ENCODE peak calls at places on chromosomes 5 and 9, in eight cellular contexts. I is GM23248; T is neuronal stem cell; L is stimulated activated CD4-positive, alpha-beta T cell treated with anti-CD3 and anti-CD28 coated beads, Interleukin-2, amount 100 ng/mL, for 4 hours; J is A172; R is retinal pigment epithelial cell; U is CD4-positive, alpha-beta memory T cell; X is pulmonary artery endothelial cell. B is an unnamed sample.

GRCh38 chr9:112558476-112558875 is 71.8 kb downstream of the KIAA1958 start:
- DNase-seq in T (no peak), I (peak; percentile 87), X (no peak), U (no peak), L (no peak), J (peak; percentile 65), R (no peak), B (no peak)

GRCh38 chr9:71130521-71130920 is 9.1 kb upstream of the TRPM3 start:
- DNase-seq in X (no peak), T (no peak), I (no peak), L (no peak), U (no peak), R (no peak), J (no peak), B (no peak)

GRCh38 chr9:72149231-72149975 is at the start of gene GDA:
- DNase-seq in L (no peak), U (no peak), T (peak; percentile 24), I (peak; percentile 10), X (no peak), J (no peak), R (no peak), B (peak; percentile 8)

GRCh38 chr5:112586596-112587062 is 151.1 kb upstream of the APC start:
- DNase-seq in L (no peak), T (no peak), I (no peak), R (no peak), X (no peak), J (no peak), U (no peak), B (no peak)

GRCh38 chr9:109467936-109468335 is 30.2 kb downstream of the PTPN3 start:
- DNase-seq in J (no peak), I (no peak), T (no peak), X (peak; percentile 67), U (no peak), R (peak; percentile 19), L (no peak), B (no peak)

GRCh38 chr5:151757233-151758140 is 944 bp downstream of the ATOX1 start:
- DNase-seq in I (peak; percentile 61), U (peak; percentile 69), J (no peak), X (no peak), L (peak; percentile 16), R (no peak), T (no peak), B (no peak)

GRCh38 chr9:127183814-127184582 is 61.6 kb upstream of the ANGPTL2 start:
- DNase-seq in R (peak; percentile 51), X (peak; percentile 64), I (peak; percentile 89), L (no peak), J (no peak), T (no peak), U (no peak), B (peak; percentile 91)

GRCh38 chr9:36855443-36856315 is 178.4 kb downstream of the PAX5 start:
- DNase-seq in L (no peak), X (no peak), T (no peak), R (no peak), I (peak; percentile 17), U (no peak), J (peak; percentile 52), B (peak; percentile 50)

GRCh38 chr9:91421022-91421765 is 2.4 kb downstream of the NFIL3 start:
- DNase-seq in U (no peak), T (peak; percentile 49), L (no peak), J (no peak), I (peak; percentile 66), R (no peak), X (no peak), B (peak; percentile 66)

GRCh38 chr5:152113401-152113800 is 188.8 kb upstream of the GLRA1 start:
- DNase-seq in R (peak; percentile 4), J (peak; percentile 90), L (no peak), U (peak; percentile 78), X (no peak), I (no peak), T (no peak), B (no peak)

GRCh38 chr5:406041-406440 is 36.9 kb upstream of the EXOC3 start:
- DNase-seq in I (no peak), U (no peak), X (no peak), L (no peak), J (no peak), T (no peak), R (no peak), B (no peak)

GRCh38 chr5:61299254-61299653 is 32.8 kb upstream of the ZSWIM6 start:
- DNase-seq in J (no peak), I (no peak), U (no peak), X (no peak), L (no peak), R (no peak), T (no peak), B (no peak)

GRCh38 chr5:67578011-67578410 is 381.4 kb upstream of the CD180 start:
- DNase-seq in L (no peak), R (no peak), X (no peak), U (no peak), I (no peak), J (peak; percentile 11), T (no peak), B (peak; percentile 4)

GRCh38 chr5:98570661-98571181 is 202.7 kb upstream of the RGMB start:
- DNase-seq in T (peak; percentile 48), R (no peak), J (peak; percentile 41), X (no peak), U (no peak), L (no peak), I (peak; percentile 73), B (peak; percentile 20)

GRCh38 chr5:123369371-123369968 is 53.7 kb downstream of the CEP120 start:
- DNase-seq in I (no peak), U (no peak), L (no peak), X (no peak), R (no peak), T (no peak), J (no peak), B (no peak)

GRCh38 chr9:110897899-110898298 is 140.4 kb downstream of the LPAR1 start:
- DNase-seq in X (no peak), I (peak; percentile 57), J (no peak), L (no peak), R (no peak), U (no peak), T (no peak), B (no peak)